ENCODE peak calls at places on chromosomes 7 and 10, in four cellular contexts. P is mucosa of descending colon, U is fibroblast of pulmonary artery, R is OCI-LY7. W is an unnamed sample.

GRCh38 chr7:155356323-155357105 is 58.8 kb downstream of the INSIG1 start:
- DNase-seq in P (no peak), U (no peak), R (no peak), W (no peak)

GRCh38 chr7:46230298-46231295 is 309.5 kb upstream of the IGFBP3 start:
- DNase-seq in P (no peak), U (peak), R (no peak), W (no peak)

GRCh38 chr10:3782456-3783312 is 2.3 kb downstream of the KLF6 start:
- DNase-seq in P (peak), U (peak), R (peak), W (peak)

GRCh38 chr7:103690576-103690975 is 244.6 kb upstream of the SLC26A5 start:
- DNase-seq in P (no peak), U (no peak), R (no peak), W (no peak)

GRCh38 chr10:122144199-122144598 is 126.9 kb upstream of the BTBD16 start:
- DNase-seq in P (no peak), U (no peak), R (no peak), W (no peak)

GRCh38 chr7:16812542-16813231 is 7.9 kb upstream of the AGR2 start:
- DNase-seq in P (no peak), U (no peak), R (no peak), W (no peak)

GRCh38 chr10:101625821-101626412 is 37.8 kb downstream of the DPCD start:
- DNase-seq in P (no peak), U (no peak), R (no peak), W (no peak)

GRCh38 chr7:108080094-108080656 is 50.0 kb downstream of the LAMB4 start:
- DNase-seq in P (no peak), U (peak), R (no peak), W (no peak)

GRCh38 chr10:68597407-68597806 is 37.3 kb downstream of the TET1 start:
- DNase-seq in P (no peak), U (no peak), R (no peak), W (no peak)

GRCh38 chr7:94650137-94650536 is 5.8 kb downstream of the SGCE start:
- DNase-seq in P (no peak), U (no peak), R (no peak), W (no peak)

GRCh38 chr7:94647295-94647694 is 8.6 kb downstream of the SGCE start:
- DNase-seq in P (no peak), U (no peak), R (no peak), W (no peak)

GRCh38 chr7:94649313-94649924 is 6.5 kb downstream of the SGCE start:
- DNase-seq in P (no peak), U (peak), R (no peak), W (peak)

GRCh38 chr7:94650652-94651051 is 5.3 kb downstream of the SGCE start:
- DNase-seq in P (no peak), U (no peak), R (no peak), W (no peak)

DNA sequence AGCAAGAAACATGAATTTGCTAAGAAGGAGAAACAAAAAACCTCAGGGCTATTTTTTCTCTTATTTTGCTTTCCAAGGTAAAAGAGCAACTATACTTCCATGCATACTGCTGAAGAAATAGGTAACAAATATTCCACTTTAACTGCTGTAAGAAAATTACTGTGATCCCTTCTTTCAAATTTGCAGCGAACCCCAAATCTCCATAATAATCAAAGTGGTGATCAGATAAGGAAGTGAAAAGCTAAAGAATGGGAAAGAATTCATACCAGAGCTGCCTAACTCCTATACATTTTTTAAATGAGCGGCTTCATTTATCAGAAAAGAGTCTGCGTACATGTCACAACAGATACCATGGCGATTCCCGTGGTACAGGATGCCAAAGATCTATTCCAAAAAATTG is 7.2 kb downstream of the SGCE start:
- DNase-seq in P (no peak), U (no peak), R (no peak), W (no peak)
- H3K4me3 ChIP-seq in P (no peak), U (no peak), R (no peak), W (no peak)

DNA sequence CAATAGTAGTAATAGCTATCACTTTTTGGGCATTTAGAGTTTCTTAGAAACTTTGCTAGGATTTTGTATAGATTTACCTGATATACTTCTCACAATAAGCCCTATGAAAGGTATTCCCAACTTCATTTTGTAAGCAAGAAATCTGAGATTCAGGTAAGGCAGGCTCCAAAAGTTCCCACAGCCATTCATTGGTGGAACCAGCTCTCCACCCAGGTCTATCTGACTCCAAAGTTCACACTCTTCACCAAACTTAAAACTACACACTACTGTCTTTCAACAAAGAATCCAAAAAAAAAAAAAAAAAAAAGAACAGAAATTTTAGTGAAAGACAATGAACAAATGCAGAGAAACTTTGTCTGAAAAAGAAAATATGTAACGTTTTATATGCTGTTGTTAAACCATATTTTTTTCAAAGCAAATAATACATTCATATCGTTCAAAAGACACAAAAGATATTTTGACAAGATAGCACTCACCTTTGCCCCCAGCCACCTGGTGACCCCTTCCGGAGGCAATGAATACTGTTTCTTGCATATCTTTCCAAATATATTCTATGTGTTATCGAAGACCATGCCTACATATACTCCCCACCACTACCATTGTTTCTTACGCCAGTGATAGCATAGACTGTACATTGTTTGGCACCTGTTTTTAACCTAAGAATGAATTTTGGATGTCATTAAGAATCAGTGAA is 108.2 kb downstream of the C1GALT1 start:
- DNase-seq in P (no peak), U (no peak), R (no peak), W (no peak)
- TF ChIP-seq CTCF in P (no peak), U (no peak), R (no peak), W (no peak)

GRCh38 chr7:39341083-39341482 is 225.1 kb upstream of the YAE1 start:
- DNase-seq in P (no peak), U (no peak), R (no peak), W (no peak)
- H3K4me3 ChIP-seq in P (no peak), U (no peak), R (no peak), W (no peak)

DNA sequence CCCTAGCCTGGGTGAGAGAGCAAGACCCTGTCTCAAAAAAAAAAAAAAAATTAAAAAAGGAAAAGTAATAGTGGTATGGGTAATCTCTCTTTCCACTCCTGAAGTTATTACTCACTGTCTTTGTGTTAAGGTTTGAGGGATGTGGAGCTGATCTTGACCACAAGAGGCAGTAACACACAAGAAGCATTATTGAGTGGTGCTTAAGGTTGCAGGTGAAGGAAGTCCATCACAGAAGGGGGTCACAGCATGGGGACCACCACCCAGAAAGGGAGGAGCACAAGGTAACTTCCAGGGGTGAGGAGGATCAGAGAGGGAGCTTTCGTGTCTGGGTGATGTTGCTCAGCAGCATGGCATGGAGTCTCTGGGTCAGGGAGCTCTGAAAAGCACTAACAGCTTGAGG is 100.2 kb upstream of the DNAJC1 start:
- DNase-seq in P (no peak), U (peak), R (peak), W (peak)
- TF ChIP-seq CTCF in P (no peak), U (peak), R (peak), W (peak)

W was measured in fibroblast of mammary gland.